ENCODE peak calls at places on chromosomes 7 and 10, in eight cellular contexts. T is HuH-7; I is fibroblast of pulmonary artery; W is naive thymus-derived CD8-positive, alpha-beta T cell; R is AML-193; G is gastrocnemius medialis; E is SW480; V is HEK293T. A is an unnamed sample.

GRCh38 chr7:25430200-25430953 is 202.1 kb upstream of the NPVF start:
- DNase-seq in T (no peak), E (no peak), I (no peak), G (no peak), V (no peak), W (no peak), R (no peak), A (no peak)

GRCh38 chr7:149562602-149563001 is 65.0 kb upstream of the ZNF746 start:
- DNase-seq in I (peak), T (no peak), G (no peak), E (no peak), V (no peak), W (no peak), R (no peak), A (no peak)

GRCh38 chr10:115727114-115727513 is 545.9 kb downstream of the GFRA1 start:
- DNase-seq in E (no peak), V (no peak), G (no peak), W (no peak), R (no peak), T (no peak), I (no peak), A (no peak)

GRCh38 chr7:16431646-16432424 is 10.5 kb upstream of the CRPPA start:
- DNase-seq in W (peak), E (peak), G (no peak), T (peak), R (peak), I (peak), V (peak), A (peak)

GRCh38 chr7:70298780-70299446 is 700.6 kb downstream of the AUTS2 start:
- DNase-seq in G (no peak), T (no peak), E (no peak), R (no peak), I (no peak), W (no peak), V (no peak), A (no peak)

GRCh38 chr7:13060173-13060572 is 372.7 kb downstream of the ARL4A start:
- DNase-seq in I (no peak), W (no peak), R (no peak), T (no peak), E (no peak), V (no peak), G (no peak), A (no peak)

GRCh38 chr10:125112697-125113494 is 47.5 kb downstream of the CTBP2 start:
- DNase-seq in E (no peak), V (no peak), T (no peak), G (no peak), W (no peak), R (no peak), I (no peak), A (no peak)

GRCh38 chr7:151830121-151830815 is 46.6 kb downstream of the PRKAG2 start:
- DNase-seq in I (no peak), E (no peak), T (no peak), W (no peak), G (no peak), V (no peak), R (no peak), A (no peak)

GRCh38 chr10:63256047-63256773 is 123.1 kb downstream of the NRBF2 start:
- DNase-seq in G (no peak), I (peak), T (no peak), E (no peak), V (no peak), R (peak), W (no peak), A (no peak)

GRCh38 chr10:54372164-54372563 is 428.9 kb downstream of the PCDH15 start:
- DNase-seq in E (no peak), T (peak), W (no peak), I (no peak), R (no peak), G (no peak), V (no peak), A (no peak)

GRCh38 chr10:78175444-78175843 is 141.8 kb downstream of the RPS24 start:
- DNase-seq in G (no peak), T (no peak), R (no peak), E (no peak), W (no peak), I (peak), V (no peak), A (no peak)

GRCh38 chr7:112160130-112160770 is 45.9 kb downstream of the DOCK4 start:
- DNase-seq in I (peak), E (no peak), T (no peak), R (no peak), G (no peak), V (no peak), W (no peak), A (peak)

GRCh38 chr10:22252801-22253577 is 35.2 kb upstream of the EBLN1 start:
- DNase-seq in E (no peak), G (no peak), W (no peak), I (peak), T (no peak), V (no peak), R (no peak), A (no peak)

GRCh38 chr10:117168135-117168674 is 29.1 kb upstream of the KCNK18 start:
- DNase-seq in G (no peak), V (peak), R (no peak), E (peak), I (peak), W (peak), T (peak), A (peak)

GRCh38 chr10:11087372-11087771 is 69.7 kb downstream of the CELF2 start:
- DNase-seq in E (no peak), G (no peak), W (no peak), T (no peak), I (no peak), V (no peak), R (no peak), A (no peak)

GRCh38 chr7:102063736-102064135 is 222.9 kb upstream of the SH2B2 start:
- DNase-seq in E (peak), R (no peak), T (peak), W (no peak), V (peak), G (no peak), I (peak), A (peak)

GRCh38 chr7:129401228-129401967 is 32.8 kb upstream of the STRIP2 start:
- DNase-seq in W (no peak), T (no peak), R (peak), E (peak), G (no peak), I (peak), V (no peak), A (peak)

GRCh38 chr7:45919231-45919825 is 1.7 kb downstream of the IGFBP3 start:
- DNase-seq in E (no peak), W (no peak), I (no peak), G (no peak), T (no peak), V (no peak), R (no peak), A (no peak)

GRCh38 chr10:15333909-15334649 is 37.0 kb downstream of the FAM171A1 start:
- DNase-seq in R (no peak), V (no peak), W (no peak), T (peak), G (no peak), E (peak), I (no peak), A (peak)

GRCh38 chr10:14736600-14737081 is 38.1 kb downstream of the FAM107B start:
- DNase-seq in T (peak), E (no peak), I (peak), W (no peak), R (no peak), G (peak), V (no peak), A (no peak)

GRCh38 chr7:28957822-28958234 is 302 bp downstream of the TRIL start:
- DNase-seq in G (no peak), I (no peak), V (no peak), R (no peak), T (no peak), E (no peak), W (no peak), A (no peak)

GRCh38 chr7:24756989-24757798 is at the start of gene GSDME:
- DNase-seq in R (no peak), I (peak), V (peak), W (no peak), T (peak), E (no peak), G (peak), A (peak)

GRCh38 chr7:67758551-67758950 is 761.9 kb downstream of the TYW1 start:
- DNase-seq in E (no peak), V (no peak), G (no peak), I (no peak), W (no peak), R (no peak), T (no peak), A (no peak)

GRCh38 chr7:69912846-69913245 is 314.6 kb downstream of the AUTS2 start:
- DNase-seq in R (no peak), G (no peak), T (no peak), I (peak), E (no peak), W (no peak), V (no peak), A (no peak)

GRCh38 chr10:129494740-129495139 is 27.7 kb downstream of the MGMT start:
- DNase-seq in W (no peak), T (no peak), G (no peak), E (no peak), R (no peak), V (no peak), I (no peak), A (no peak)

GRCh38 chr7:108246227-108246837 is 116.2 kb upstream of the LAMB4 start:
- DNase-seq in I (peak), W (no peak), E (peak), G (peak), T (peak), V (no peak), R (no peak), A (peak)

GRCh38 chr7:83410989-83411591 is 237.8 kb downstream of the SEMA3E start:
- DNase-seq in T (peak), G (no peak), R (peak), I (peak), V (peak), E (peak), W (no peak), A (peak)

GRCh38 chr10:46223626-46224413 is 63.0 kb upstream of the ANTXRL start:
- DNase-seq in V (no peak), R (no peak), W (no peak), G (no peak), T (no peak), I (no peak), E (no peak), A (no peak)

GRCh38 chr10:71330789-71331404 is 11.8 kb downstream of the SLC29A3 start:
- DNase-seq in V (no peak), G (no peak), I (no peak), R (no peak), W (no peak), E (no peak), T (no peak), A (no peak)

GRCh38 chr7:148211641-148212040 is 378.9 kb upstream of the C7orf33 start:
- DNase-seq in R (no peak), E (no peak), W (no peak), T (no peak), V (no peak), G (no peak), I (peak), A (no peak)

A was measured in A549.